ENCODE peak calls at places on chromosomes 6 and 20, in four cellular contexts. F is GM12878, B is K562, Y is HL-60. X is an unnamed sample.

GRCh38 chr6:169961772-169962561 is 210.5 kb downstream of the ERMARD start:
- DNase-seq in F (no peak), B (no peak), Y (no peak), X (no peak)

GRCh38 chr6:43927525-43928210 is 157.7 kb downstream of the VEGFA start:
- DNase-seq in F (no peak), B (no peak), Y (peak; percentile 58), X (no peak)

GRCh38 chr6:75272145-75272840 is 12.3 kb downstream of the TMEM30A start:
- DNase-seq in F (no peak), B (no peak), Y (peak; percentile 55), X (no peak)

GRCh38 chr20:24378651-24379050 is 90.8 kb upstream of the SYNDIG1 start:
- DNase-seq in F (no peak), B (no peak), Y (no peak), X (no peak)

GRCh38 chr6:47476794-47477496 is 644 bp upstream of the CD2AP start:
- DNase-seq in F (no peak), B (peak; percentile 42), Y (no peak), X (no peak)

GRCh38 chr6:149176971-149177667 is 140.4 kb upstream of the TAB2 start:
- DNase-seq in F (no peak), B (no peak), Y (no peak), X (no peak)

GRCh38 chr6:23091795-23092194 is 522.4 kb downstream of the HDGFL1 start:
- DNase-seq in F (no peak), B (no peak), Y (no peak), X (no peak)

GRCh38 chr6:150696156-150696555 is 96.5 kb downstream of the PLEKHG1 start:
- DNase-seq in F (no peak), B (no peak), Y (no peak), X (no peak)

GRCh38 chr6:89400050-89400449 is 12.0 kb downstream of the RRAGD start:
- DNase-seq in F (no peak), B (no peak), Y (no peak), X (no peak)

GRCh38 chr6:81727876-81728517 is 24.5 kb downstream of the TENT5A start:
- DNase-seq in F (peak; percentile 20), B (no peak), Y (no peak), X (no peak)

GRCh38 chr6:69789573-69789972 is 7.2 kb downstream of the LMBRD1 start:
- DNase-seq in F (no peak), B (no peak), Y (no peak), X (no peak)

GRCh38 chr20:3786665-3787639 is at the start of gene CENPB:
- DNase-seq in F (no peak), B (peak; percentile 87), Y (peak; percentile 79), X (peak; percentile 95)

GRCh38 chr6:50905297-50905696 is 86.6 kb downstream of the TFAP2B start:
- DNase-seq in F (no peak), B (no peak), Y (no peak), X (no peak)

GRCh38 chr6:42978487-42978792 is 541 bp downstream of the PEX6 start:
- DNase-seq in F (no peak), B (peak; percentile 79), Y (no peak), X (no peak)

GRCh38 chr20:19078448-19079373 is 133.7 kb upstream of the SLC24A3 start:
- DNase-seq in F (no peak), B (no peak), Y (no peak), X (no peak)

GRCh38 chr6:44219053-44219814 is 2.5 kb downstream of the MYMX start:
- DNase-seq in F (no peak), B (peak; percentile 90), Y (no peak), X (peak; percentile 78)

GRCh38 chr20:44223721-44224120 is 13.2 kb upstream of the OSER1 start:
- DNase-seq in F (no peak), B (no peak), Y (no peak), X (no peak)

GRCh38 chr6:72367439-72367838 is 254.4 kb upstream of the KCNQ5 start:
- DNase-seq in F (no peak), B (no peak), Y (no peak), X (no peak)

GRCh38 chr20:3239867-3240775 is 1.1 kb upstream of the SLC4A11 start:
- DNase-seq in F (no peak), B (no peak), Y (no peak), X (no peak)

GRCh38 chr6:121711472-121711871 is 276.0 kb downstream of the GJA1 start:
- DNase-seq in F (no peak), B (no peak), Y (no peak), X (no peak)

GRCh38 chr6:170434114-170434820 is 118.8 kb downstream of the PSMB1 start:
- DNase-seq in F (no peak), B (no peak), Y (no peak), X (no peak)

GRCh38 chr6:143842468-143842901 is 653 bp upstream of the LTV1 start:
- DNase-seq in F (no peak), B (no peak), Y (peak; percentile 21), X (no peak)

GRCh38 chr6:156334961-156335360 is 442.2 kb upstream of the ARID1B start:
- DNase-seq in F (no peak), B (no peak), Y (no peak), X (no peak)

GRCh38 chr6:133568970-133569889 is 319.7 kb upstream of the TCF21 start:
- DNase-seq in F (no peak), B (peak; percentile 63), Y (no peak), X (no peak)

GRCh38 chr20:38337561-38338140 is 8.6 kb upstream of the LBP start:
- DNase-seq in F (no peak), B (peak; percentile 89), Y (peak; percentile 63), X (no peak)

GRCh38 chr20:3250091-3250504 is 11.1 kb upstream of the SLC4A11 start:
- DNase-seq in F (no peak), B (peak; percentile 68), Y (no peak), X (no peak)

GRCh38 chr6:56620229-56620868 is 22.3 kb downstream of the DST start:
- DNase-seq in F (no peak), B (no peak), Y (no peak), X (no peak)

GRCh38 chr6:21115111-21115510 is 478.4 kb upstream of the SOX4 start:
- DNase-seq in F (no peak), B (no peak), Y (no peak), X (no peak)

GRCh38 chr6:159023893-159024292 is 20.9 kb downstream of the TAGAP start:
- DNase-seq in F (no peak), B (no peak), Y (no peak), X (no peak)

GRCh38 chr6:43840490-43841218 is 70.6 kb downstream of the VEGFA start:
- DNase-seq in F (no peak), B (no peak), Y (no peak), X (no peak)

GRCh38 chr20:6295026-6295425 is 172.2 kb upstream of the FERMT1 start:
- DNase-seq in F (no peak), B (no peak), Y (no peak), X (no peak)

GRCh38 chr6:98014791-98015201 is 731.8 kb upstream of the MMS22L start:
- DNase-seq in F (no peak), B (no peak), Y (no peak), X (no peak)

GRCh38 chr20:58340853-58341252 is 31.3 kb downstream of the RAB22A start:
- DNase-seq in F (no peak), B (peak; percentile 42), Y (no peak), X (no peak)

GRCh38 chr6:167881327-167881726 is 54.6 kb downstream of the AFDN start:
- DNase-seq in F (no peak), B (no peak), Y (no peak), X (no peak)

GRCh38 chr6:1607557-1608221 is 2.0 kb upstream of the FOXC1 start:
- DNase-seq in F (no peak), B (no peak), Y (peak; percentile 20), X (no peak)

GRCh38 chr6:21601341-21601740 is 7.8 kb downstream of the SOX4 start:
- DNase-seq in F (no peak), B (no peak), Y (no peak), X (no peak)

GRCh38 chr6:107867302-107867615 is 43.1 kb upstream of the SCML4 start:
- DNase-seq in F (no peak), B (no peak), Y (no peak), X (no peak)
- TF ChIP-seq POLR2AphosphoS5 in F (no peak), B (no peak), Y (no peak), X (no peak)

GRCh38 chr6:138405816-138406403 is 1.9 kb downstream of the HEBP2 start:
- DNase-seq in F (no peak), B (no peak), Y (no peak), X (no peak)

GRCh38 chr6:138403324-138403800 is 661 bp upstream of the HEBP2 start:
- DNase-seq in F (no peak), B (peak; percentile 61), Y (peak; percentile 14), X (peak; percentile 39)

GRCh38 chr6:138406443-138406842 is 2.4 kb downstream of the HEBP2 start:
- DNase-seq in F (no peak), B (no peak), Y (peak; percentile 30), X (no peak)

GRCh38 chr6:138403801-138404665 is at the start of gene HEBP2:
- DNase-seq in F (peak; percentile 65), B (peak; percentile 98), Y (peak; percentile 97), X (peak; percentile 93)

DNA sequence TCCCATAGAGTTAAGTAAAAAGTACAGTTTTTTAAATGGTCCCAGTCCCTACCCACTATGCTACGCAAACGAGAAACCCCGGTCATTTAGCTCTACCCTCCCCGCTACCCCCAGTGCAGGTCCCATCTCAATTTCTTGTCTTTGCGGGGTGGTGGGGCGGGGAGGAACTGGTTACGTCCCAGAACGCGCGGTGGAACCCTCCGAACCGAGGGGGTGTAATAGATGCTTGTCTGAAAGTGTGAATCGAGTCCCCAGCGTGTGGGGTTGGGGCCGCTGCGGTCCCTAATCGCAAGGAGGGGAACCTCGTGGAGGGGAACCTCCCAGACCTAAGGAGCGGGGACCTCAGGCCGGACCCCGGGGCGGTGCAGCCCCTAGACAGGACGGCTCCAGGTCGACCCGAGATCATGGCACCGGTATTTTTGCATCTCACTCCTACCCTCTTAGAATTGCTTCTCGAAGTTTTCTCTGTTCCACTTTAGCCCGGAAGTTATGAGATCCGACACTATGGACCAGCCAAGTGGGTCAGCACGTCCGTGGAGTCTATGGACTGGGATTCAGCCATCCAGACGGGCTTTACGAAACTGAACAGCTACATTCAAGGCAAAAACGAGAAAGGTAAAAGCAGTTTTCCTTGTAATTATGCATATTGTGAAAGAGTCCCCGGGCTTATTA is 779 bp downstream of the HEBP2 start:
- DNase-seq in F (no peak), B (peak; percentile 57), Y (peak; percentile 14), X (peak; percentile 35)
- TF ChIP-seq SPI1 in F (no peak), B (peak; percentile 18), Y (no peak), X (no peak)

DNA sequence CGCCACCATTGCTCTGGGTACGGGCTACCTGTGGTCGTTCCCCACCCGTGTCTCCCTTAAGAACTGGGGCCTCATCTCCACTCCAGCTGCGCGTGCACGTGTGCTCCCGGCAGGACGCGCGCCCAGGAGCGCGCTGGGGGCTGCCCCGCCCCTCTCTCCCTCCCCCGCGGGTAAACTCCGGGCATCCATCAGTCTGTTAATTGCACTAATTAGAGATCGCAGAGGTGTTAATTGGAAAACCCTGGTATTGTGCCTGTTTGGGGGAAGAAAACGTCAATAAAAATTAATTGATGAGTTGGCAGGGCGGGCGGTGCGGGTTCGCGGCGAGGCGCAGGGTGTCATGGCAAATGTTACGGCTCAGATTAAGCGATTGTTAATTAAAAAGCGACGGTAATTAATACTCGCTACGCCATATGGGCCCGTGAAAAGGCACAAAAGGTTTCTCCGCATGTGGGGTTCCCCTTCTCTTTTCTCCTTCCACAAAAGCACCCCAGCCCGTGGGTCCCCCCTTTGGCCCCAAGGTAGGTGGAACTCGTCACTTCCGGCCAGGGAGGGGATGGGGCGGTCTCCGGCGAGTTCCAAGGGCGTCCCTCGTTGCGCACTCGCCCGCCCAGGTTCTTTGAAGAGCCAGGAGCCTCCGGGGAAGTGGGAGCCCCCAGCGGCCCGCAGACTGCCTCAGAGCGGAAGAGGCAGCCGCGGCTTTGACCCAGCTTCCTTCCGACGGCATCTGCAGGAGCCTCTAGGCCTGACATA is 14.4 kb downstream of the FOXP4 start:
- DNase-seq in F (no peak), B (no peak), Y (peak; percentile 89), X (peak; percentile 89)
- TF ChIP-seq POLR2AphosphoS5 in F (no peak), B (no peak), Y (no peak), X (peak; percentile 47)

GRCh38 chr6:139820191-139820590 is 445.7 kb upstream of the CITED2 start:
- DNase-seq in F (no peak), B (no peak), Y (no peak), X (no peak)
- TF ChIP-seq SPI1 in F (no peak), B (no peak), Y (no peak), X (no peak)